ENCODE peak calls at places on chromosomes 16 and 17, in seven cellular contexts. G is T-cell; M is OCI-LY7; K is EL; Q is activated CD8-positive, alpha-beta T cell treated with anti-CD3 and anti-CD28 coated beads for 36 hours; P is HTR-8/SVneo; R is A549. B is an unnamed sample.

GRCh38 chr16:63361032-63361624 is 1324.9 kb upstream of the CDH8 start:
- DNase-seq in G (no peak), M (peak; percentile 64), K (peak; percentile 44), Q (no peak), P (peak; percentile 3), R (peak; percentile 64), B (peak; percentile 27)

GRCh38 chr17:2054740-2055493 is at the start of gene HIC1:
- DNase-seq in G (peak; percentile 74), M (peak; percentile 78), K (peak; percentile 81), Q (peak; percentile 84), P (peak; percentile 86), R (peak; percentile 74), B (peak; percentile 81)

GRCh38 chr16:88367560-88367959 is 15.2 kb upstream of the ZNF469 start:
- DNase-seq in G (no peak), M (no peak), K (no peak), Q (no peak), P (no peak), R (no peak), B (no peak)

GRCh38 chr17:48814504-48814903 is 2.5 kb downstream of the TTLL6 start:
- DNase-seq in G (peak; percentile 39), M (peak; percentile 61), K (peak; percentile 59), Q (peak; percentile 63), P (peak; percentile 89), R (peak; percentile 72), B (peak; percentile 80)

GRCh38 chr17:63826468-63827001 is 696 bp upstream of the PSMC5 start:
- DNase-seq in G (no peak), M (peak; percentile 18), K (peak; percentile 35), Q (peak; percentile 27), P (peak; percentile 42), R (no peak), B (no peak)

GRCh38 chr16:50311891-50312501 is 45.6 kb downstream of the ADCY7 start:
- DNase-seq in G (no peak), M (no peak), K (no peak), Q (no peak), P (no peak), R (no peak), B (no peak)

GRCh38 chr16:2484898-2485508 is 10.1 kb downstream of the TBC1D24 start:
- DNase-seq in G (no peak), M (no peak), K (no peak), Q (no peak), P (no peak), R (no peak), B (no peak)

GRCh38 chr16:72988568-72988967 is 59.4 kb downstream of the ZFHX3 start:
- DNase-seq in G (no peak), M (no peak), K (no peak), Q (no peak), P (no peak), R (no peak), B (no peak)